ENCODE peak calls at places on chromosomes 7 and 10, in ten cellular contexts. N is iPS-NIHi11; O is SK-N-DZ; V is NT2/D1; S is CD8-positive, alpha-beta T cell; Z is foreskin keratinocyte; W is non-pigmented ciliary epithelial cell; M is sigmoid colon; X is hepatocyte; G is epithelial cell of esophagus. Y is an unnamed sample.

GRCh38 chr10:114261116-114261515 is 22.1 kb downstream of the VWA2 start:
- DNase-seq in N (no peak), O (no peak), V (no peak), S (no peak), Z (peak; percentile 76), W (peak; percentile 47), M (no peak), X (no peak), G (no peak), Y (no peak)

GRCh38 chr10:92913973-92914372 is 65.7 kb downstream of the EXOC6 start:
- DNase-seq in N (no peak), O (no peak), V (no peak), S (no peak), Z (no peak), W (no peak), M (no peak), X (no peak), G (no peak), Y (no peak)

GRCh38 chr7:27129729-27130539 is 623 bp downstream of the HOXA4 start:
- DNase-seq in N (no peak), O (no peak), V (no peak), S (no peak), Z (no peak), W (no peak), M (peak; percentile 68), X (peak; percentile 53), G (no peak), Y (no peak)

GRCh38 chr10:18918545-18918944 is 130.1 kb upstream of the MALRD1 start:
- DNase-seq in N (no peak), O (no peak), V (no peak), S (no peak), Z (peak; percentile 47), W (peak; percentile 96), M (no peak), X (peak; percentile 8), G (no peak), Y (no peak)

GRCh38 chr7:136076954-136077353 is 99.8 kb upstream of the MTPN start:
- DNase-seq in N (no peak), O (no peak), V (no peak), S (no peak), Z (no peak), W (no peak), M (no peak), X (no peak), G (no peak), Y (no peak)

GRCh38 chr10:101337836-101338235 is 16.1 kb upstream of the BTRC start:
- DNase-seq in N (no peak), O (no peak), V (no peak), S (no peak), Z (no peak), W (no peak), M (no peak), X (no peak), G (no peak), Y (no peak)

GRCh38 chr10:127338391-127339108 is 142.2 kb upstream of the INSYN2A start:
- DNase-seq in N (no peak), O (no peak), V (no peak), S (no peak), Z (no peak), W (no peak), M (no peak), X (no peak), G (no peak), Y (no peak)

GRCh38 chr10:34010891-34011290 is 676.4 kb upstream of the NRP1 start:
- DNase-seq in N (no peak), O (no peak), V (no peak), S (no peak), Z (no peak), W (no peak), M (no peak), X (no peak), G (peak; percentile 13), Y (no peak)

GRCh38 chr7:120813089-120813488 is 44.9 kb downstream of the TSPAN12 start:
- DNase-seq in N (no peak), O (no peak), V (no peak), S (no peak), Z (no peak), W (no peak), M (no peak), X (no peak), G (no peak), Y (no peak)

GRCh38 chr10:9342865-9343450 is 1288.5 kb downstream of the GATA3 start:
- DNase-seq in N (peak; percentile 28), O (peak; percentile 62), V (peak; percentile 15), S (no peak), Z (peak; percentile 28), W (peak; percentile 11), M (no peak), X (peak; percentile 67), G (peak; percentile 53), Y (no peak)

GRCh38 chr7:17994079-17994478 is 33.6 kb downstream of the PRPS1L1 start:
- DNase-seq in N (no peak), O (no peak), V (no peak), S (no peak), Z (no peak), W (no peak), M (no peak), X (no peak), G (no peak), Y (no peak)

GRCh38 chr10:34548466-34548865 is 266.6 kb downstream of the PARD3 start:
- DNase-seq in N (no peak), O (no peak), V (no peak), S (no peak), Z (no peak), W (no peak), M (no peak), X (no peak), G (no peak), Y (no peak)

GRCh38 chr7:23075571-23075970 is 30.0 kb upstream of the KLHL7 start:
- DNase-seq in N (no peak), O (no peak), V (no peak), S (no peak), Z (no peak), W (no peak), M (no peak), X (no peak), G (no peak), Y (no peak)

GRCh38 chr10:110134917-110135316 is 72.5 kb upstream of the MXI1 start:
- DNase-seq in N (no peak), O (no peak), V (no peak), S (no peak), Z (no peak), W (no peak), M (no peak), X (no peak), G (no peak), Y (no peak)

GRCh38 chr10:109933984-109934565 is 10.8 kb upstream of the XPNPEP1 start:
- DNase-seq in N (peak; percentile 27), O (no peak), V (peak; percentile 70), S (peak; percentile 21), Z (no peak), W (no peak), M (no peak), X (no peak), G (no peak), Y (no peak)

GRCh38 chr10:24041030-24041429 is 167.9 kb upstream of the KIAA1217 start:
- DNase-seq in N (no peak), O (no peak), V (no peak), S (no peak), Z (no peak), W (no peak), M (no peak), X (no peak), G (no peak), Y (no peak)

GRCh38 chr7:23696916-23697441 is 13.0 kb upstream of the STK31 start:
- DNase-seq in N (peak; percentile 74), O (peak; percentile 76), V (peak; percentile 87), S (peak; percentile 37), Z (peak; percentile 45), W (no peak), M (no peak), X (peak; percentile 63), G (peak; percentile 71), Y (no peak)

GRCh38 chr7:34928052-34928451 is 109.2 kb downstream of the DPY19L1 start:
- DNase-seq in N (peak; percentile 54), O (no peak), V (peak; percentile 63), S (peak; percentile 17), Z (peak; percentile 11), W (no peak), M (no peak), X (peak; percentile 46), G (peak; percentile 64), Y (no peak)

GRCh38 chr7:150401861-150402631 is 22.9 kb downstream of the ZNF775 start:
- DNase-seq in N (peak; percentile 52), O (no peak), V (peak; percentile 97), S (no peak), Z (no peak), W (no peak), M (peak; percentile 17), X (peak; percentile 3), G (no peak), Y (no peak)

GRCh38 chr7:123979876-123980275 is 53.0 kb downstream of the TMEM229A start:
- DNase-seq in N (no peak), O (no peak), V (no peak), S (no peak), Z (peak; percentile 38), W (peak; percentile 48), M (no peak), X (peak; percentile 10), G (peak; percentile 50), Y (no peak)

GRCh38 chr7:95180-95862 is 97.0 kb upstream of the FAM20C start:
- DNase-seq in N (no peak), O (no peak), V (no peak), S (no peak), Z (peak; percentile 41), W (no peak), M (no peak), X (no peak), G (no peak), Y (no peak)